ENCODE peak calls at places on chromosomes 11 and 22, in four cellular contexts. L is mucosa of descending colon; E is mesothelial cell of epicardium; M is CD8-positive, alpha-beta T cell. Q is an unnamed sample.

GRCh38 chr11:37657645-37658044 is 1059.6 kb upstream of the RAG2 start:
- DNase-seq in L (no peak), E (no peak), M (no peak), Q (no peak)

GRCh38 chr11:60914620-60915249 is 777 bp downstream of the TMEM109 start:
- DNase-seq in L (peak), E (no peak), M (no peak), Q (no peak)

GRCh38 chr11:29173660-29174062 is 843.2 kb downstream of the KCNA4 start:
- DNase-seq in L (no peak), E (no peak), M (no peak), Q (no peak)

GRCh38 chr22:40463017-40463631 is 92.7 kb downstream of the SGSM3 start:
- DNase-seq in L (no peak), E (no peak), M (peak), Q (no peak)

GRCh38 chr11:70522261-70522612 is 123.9 kb downstream of the CTTN start:
- DNase-seq in L (no peak), E (no peak), M (no peak), Q (no peak)

GRCh38 chr11:67586568-67587250 is 3.1 kb downstream of the GSTP1 start:
- DNase-seq in L (no peak), E (no peak), M (no peak), Q (no peak)

GRCh38 chr22:40203568-40203967 is 25.8 kb downstream of the TNRC6B start:
- DNase-seq in L (no peak), E (no peak), M (no peak), Q (no peak)

GRCh38 chr11:44943118-44943517 is 7.6 kb downstream of the TP53I11 start:
- DNase-seq in L (peak), E (no peak), M (no peak), Q (no peak)

GRCh38 chr11:8928981-8929615 is 3.6 kb downstream of the C11orf16 start:
- DNase-seq in L (no peak), E (no peak), M (no peak), Q (no peak)

GRCh38 chr11:2583605-2583958 is 116.2 kb downstream of the KCNQ1OT1 start:
- DNase-seq in L (peak), E (no peak), M (no peak), Q (no peak)

GRCh38 chr11:2271327-2272240 is 1.2 kb upstream of the ASCL2 start:
- DNase-seq in L (no peak), E (peak), M (no peak), Q (no peak)

GRCh38 chr11:765025-765801 is 12.1 kb downstream of the GATD1 start:
- DNase-seq in L (peak), E (no peak), M (peak), Q (no peak)

GRCh38 chr22:30266445-30267381 is at the start of gene OSM:
- DNase-seq in L (peak), E (no peak), M (peak), Q (no peak)

GRCh38 chr11:114111369-114112042 is 52.0 kb downstream of the ZBTB16 start:
- DNase-seq in L (no peak), E (no peak), M (no peak), Q (no peak)

GRCh38 chr22:32389685-32390084 is 22.4 kb downstream of the RTCB start:
- DNase-seq in L (no peak), E (no peak), M (no peak), Q (no peak)

GRCh38 chr11:88103337-88104206 is 71.7 kb downstream of the RAB38 start:
- DNase-seq in L (peak), E (no peak), M (no peak), Q (no peak)

GRCh38 chr11:41237386-41237785 is 222.1 kb downstream of the LRRC4C start:
- DNase-seq in L (no peak), E (no peak), M (no peak), Q (no peak)

GRCh38 chr11:34792143-34792542 is 124.0 kb downstream of the APIP start:
- DNase-seq in L (no peak), E (no peak), M (no peak), Q (no peak)
- TF ChIP-seq CTCF in L (no peak), E (no peak), M (no peak), Q (no peak)

DNA sequence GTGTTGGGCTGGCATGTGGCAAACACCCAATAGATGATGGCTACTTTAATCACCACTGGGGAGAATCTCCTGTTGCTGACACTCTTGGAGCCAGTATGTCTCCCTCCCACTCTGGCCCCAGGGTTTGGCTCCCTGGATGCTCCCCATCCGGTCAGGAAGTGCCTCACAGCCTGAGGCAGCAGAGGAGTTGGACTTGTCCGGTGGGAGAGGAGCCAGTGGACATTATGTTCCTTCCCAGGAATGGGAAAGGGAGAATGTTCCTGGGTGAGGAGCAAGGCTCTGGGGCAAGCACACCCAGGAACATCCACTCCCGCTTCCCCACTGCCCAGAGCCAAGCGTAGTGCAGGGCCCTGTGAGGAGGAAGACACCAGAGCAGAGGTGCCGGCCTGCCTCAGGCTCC is 84.6 kb upstream of the NAV2 start:
- DNase-seq in L (no peak), E (no peak), M (no peak), Q (no peak)
- TF ChIP-seq CTCF in L (no peak), E (no peak), M (no peak), Q (no peak)

GRCh38 chr11:86360775-86361395 is 13.8 kb upstream of the CCDC81 start:
- DNase-seq in L (no peak), E (no peak), M (no peak), Q (no peak)
- TF ChIP-seq CTCF in L (no peak), E (no peak), M (no peak), Q (peak)

GRCh38 chr11:120751550-120751949 is 240.0 kb downstream of the GRIK4 start:
- DNase-seq in L (no peak), E (no peak), M (no peak), Q (no peak)

GRCh38 chr11:120752668-120753067 is 241.1 kb downstream of the GRIK4 start:
- DNase-seq in L (no peak), E (no peak), M (no peak), Q (no peak)

GRCh38 chr11:120759046-120759445 is 247.5 kb downstream of the GRIK4 start:
- DNase-seq in L (no peak), E (no peak), M (no peak), Q (no peak)

GRCh38 chr11:120756931-120757330 is 245.4 kb downstream of the GRIK4 start:
- DNase-seq in L (no peak), E (no peak), M (no peak), Q (no peak)
- TF ChIP-seq CTCF in L (no peak), E (no peak), M (no peak), Q (no peak)

DNA sequence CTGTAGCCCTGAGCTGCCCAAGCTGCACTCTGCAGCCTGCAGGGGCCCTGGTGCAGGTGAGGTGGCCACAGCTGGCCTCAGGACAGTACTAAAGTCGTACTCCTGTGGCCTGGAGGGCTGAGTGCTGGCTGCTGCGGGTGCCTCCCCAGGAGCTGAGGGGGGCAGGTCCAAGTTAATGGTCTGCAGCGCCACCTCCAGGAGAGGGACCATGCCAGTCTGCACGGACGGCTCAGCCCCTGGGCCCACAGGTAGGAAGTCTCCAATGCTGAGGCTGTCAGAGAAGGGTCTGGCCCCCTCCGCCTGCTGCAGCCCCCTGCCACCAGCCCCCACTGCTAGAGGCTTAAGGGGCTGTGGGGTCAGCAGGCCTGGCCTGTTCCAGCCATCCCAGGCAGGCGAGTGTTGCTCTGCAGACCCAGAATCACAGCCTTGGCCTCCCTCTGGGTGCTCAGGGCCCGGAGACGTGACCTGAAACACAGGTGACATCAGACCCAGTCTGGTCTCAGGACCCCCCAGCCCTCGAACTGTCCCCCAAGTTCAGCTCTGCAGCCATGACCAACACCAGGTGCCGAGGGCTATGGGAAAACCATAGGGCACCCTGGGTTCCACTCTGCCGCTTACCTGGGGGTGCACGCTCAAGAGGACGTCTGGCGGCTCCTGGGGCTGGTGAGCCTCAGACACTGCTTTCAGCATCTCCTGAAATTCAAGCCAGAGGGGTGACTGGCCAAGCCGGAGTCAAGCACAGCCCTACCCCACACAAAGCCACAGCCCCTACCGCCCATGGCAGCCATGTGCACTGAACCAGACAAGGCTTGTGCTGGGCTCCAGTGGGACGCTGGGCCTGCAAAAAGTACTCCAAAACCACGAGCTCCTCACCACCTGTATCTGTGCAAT is 20.8 kb downstream of the SELENOO start:
- DNase-seq in L (no peak), E (no peak), M (no peak), Q (no peak)
- TF ChIP-seq CTCF in L (no peak), E (no peak), M (no peak), Q (no peak)

DNA sequence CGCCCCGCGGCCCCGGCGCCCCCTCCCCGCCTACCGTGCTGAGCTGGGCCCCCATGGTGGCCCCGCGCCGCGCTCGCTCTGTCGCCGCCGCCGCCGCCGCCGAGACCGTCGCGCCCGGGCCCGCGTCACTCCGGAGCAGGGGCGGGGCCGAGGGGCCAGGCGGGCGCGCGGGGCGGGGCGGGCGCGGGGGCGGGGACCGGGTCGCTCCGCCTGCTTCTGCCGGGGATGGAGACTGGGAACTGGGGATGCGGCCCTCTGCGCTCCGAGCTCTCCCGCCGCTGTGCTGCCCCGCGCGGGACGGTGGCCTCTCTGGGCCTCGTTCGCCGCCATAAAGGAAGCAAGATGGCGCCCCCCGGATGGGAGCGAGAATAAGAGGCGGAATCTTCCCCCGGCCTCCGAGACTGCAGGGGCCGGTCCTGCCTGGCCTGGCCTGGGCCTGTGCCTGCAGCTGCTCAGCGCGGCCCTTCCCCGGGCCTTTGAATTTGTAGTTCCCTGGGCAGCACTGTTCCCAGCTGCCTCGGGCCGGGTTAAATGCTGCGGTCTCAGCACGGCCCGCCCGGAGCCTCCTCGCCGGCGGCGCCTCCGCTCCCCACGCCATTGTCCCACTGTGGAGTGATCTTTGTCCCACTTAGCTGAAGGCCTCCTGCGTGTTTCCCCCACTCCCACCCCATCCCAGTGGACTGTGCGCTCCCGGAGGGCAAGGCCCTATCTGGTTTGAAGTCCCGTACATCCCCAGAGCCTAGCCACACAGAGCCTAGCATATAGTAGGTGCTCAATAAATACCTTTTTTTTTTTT is at the start of gene CYB5R3:
- DNase-seq in L (peak), E (peak), M (peak), Q (peak)
- TF ChIP-seq CTCF in L (no peak), E (no peak), M (no peak), Q (no peak)

GRCh38 chr22:38965614-38966378 is 8.4 kb downstream of the APOBEC3A start:
- DNase-seq in L (no peak), E (no peak), M (no peak), Q (no peak)
- TF ChIP-seq CTCF in L (no peak), E (no peak), M (no peak), Q (no peak)

DNA sequence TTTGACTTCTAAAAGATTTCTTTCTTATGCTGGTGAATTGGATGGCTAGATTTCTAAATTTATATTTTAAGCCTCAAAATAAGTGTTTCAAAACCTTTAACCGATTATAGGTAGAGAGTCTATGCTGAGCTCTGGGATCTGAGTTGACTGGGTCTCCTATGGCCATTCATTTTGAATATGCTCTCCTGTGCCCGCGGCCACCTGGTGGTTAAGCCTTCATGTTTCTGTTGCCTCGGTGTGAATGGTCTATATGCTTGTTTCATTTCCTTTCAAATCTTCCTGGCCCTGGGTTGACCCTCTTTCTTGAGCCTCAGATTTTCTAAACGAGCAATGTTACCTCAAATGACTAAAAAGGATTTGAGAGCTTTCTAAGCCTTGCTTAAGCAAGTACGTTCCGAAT is 789.3 kb upstream of the KIRREL3 start:
- DNase-seq in L (peak), E (no peak), M (no peak), Q (no peak)
- TF ChIP-seq CTCF in L (no peak), E (peak), M (no peak), Q (no peak)

DNA sequence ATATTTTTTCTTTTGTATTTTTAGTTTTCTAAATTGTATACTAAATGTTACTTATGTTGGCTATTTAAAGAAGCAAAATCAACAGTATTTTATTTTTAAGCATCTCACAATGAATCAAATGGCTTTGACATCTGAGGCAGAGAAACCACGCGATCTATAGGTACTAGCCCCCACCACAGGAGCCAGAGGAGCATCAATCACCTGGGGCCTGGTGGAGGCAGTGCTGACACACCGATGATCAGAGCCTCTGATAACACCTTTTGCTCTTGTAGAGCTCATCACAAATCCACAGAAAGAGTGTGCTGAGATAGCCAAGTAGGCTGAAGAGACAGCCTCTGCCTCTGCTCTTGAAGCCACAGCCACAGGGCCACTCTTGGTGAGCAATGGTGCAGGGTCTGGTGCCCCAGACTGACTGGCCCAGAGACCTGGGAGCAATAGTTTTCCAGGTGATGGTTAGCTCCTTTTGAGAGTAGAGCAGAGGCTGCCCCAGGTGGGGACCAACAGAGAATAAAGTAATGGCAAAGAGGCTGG is 25.2 kb downstream of the HIRA start:
- DNase-seq in L (no peak), E (no peak), M (no peak), Q (no peak)
- TF ChIP-seq CTCF in L (no peak), E (no peak), M (no peak), Q (no peak)

DNA sequence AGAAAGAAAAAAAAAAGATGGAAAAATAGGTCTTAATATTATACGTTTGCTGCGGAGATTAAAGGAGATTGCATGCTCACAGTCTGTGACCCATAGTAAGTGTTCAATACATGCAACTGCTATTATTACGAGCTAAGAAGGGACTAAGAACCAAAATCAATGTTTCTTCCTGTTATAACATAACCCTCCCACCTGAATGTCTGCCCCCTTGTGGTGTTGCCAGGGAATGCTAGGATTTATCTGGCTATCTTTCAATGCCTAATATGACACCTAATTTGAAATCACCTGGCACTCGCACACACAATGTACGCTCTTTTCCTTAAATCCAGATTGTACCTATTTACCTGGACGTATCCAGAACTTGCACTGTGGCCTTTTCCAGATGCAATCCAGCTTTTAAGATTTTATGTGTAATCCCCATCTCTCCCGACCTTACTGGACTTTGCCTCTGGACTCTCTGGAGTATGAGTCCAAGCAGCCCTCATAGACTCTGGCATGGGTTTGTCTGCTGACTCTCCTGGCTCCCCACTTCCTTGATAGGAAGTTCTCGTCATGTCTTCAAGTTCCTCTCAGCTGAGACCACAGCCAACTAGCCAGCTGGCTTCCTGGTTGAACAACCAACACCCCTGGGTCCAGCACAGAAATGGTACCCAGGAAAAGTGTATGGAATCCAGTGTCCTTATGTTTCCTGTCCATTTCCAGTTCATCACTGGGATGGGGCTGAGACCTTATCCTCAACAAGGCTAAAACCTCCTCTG is 151.5 kb downstream of the CCDC34 start:
- DNase-seq in L (no peak), E (no peak), M (no peak), Q (no peak)
- TF ChIP-seq CTCF in L (no peak), E (peak), M (no peak), Q (peak)

Q was measured in D721Med.